ENCODE peak calls at places on chromosomes 3 and 15, in five cellular contexts. U is NB4, Z is ovary, C is body of pancreas, F is astrocyte of the spinal cord. E is an unnamed sample.

GRCh38 chr3:16848007-16848406 is 36.7 kb upstream of the PLCL2 start:
- DNase-seq in U (no peak), Z (no peak), C (no peak), F (no peak), E (no peak)

GRCh38 chr3:127786358-127787070 is 35.8 kb downstream of the MGLL start:
- DNase-seq in U (no peak), Z (peak; percentile 52), F (peak; percentile 56), C (peak; percentile 64), E (peak; percentile 13)

GRCh38 chr3:194307849-194308248 is 43.3 kb downstream of the CPN2 start:
- DNase-seq in C (no peak), U (no peak), F (no peak), Z (no peak), E (no peak)

GRCh38 chr15:49235446-49236207 is 65.6 kb downstream of the GALK2 start:
- DNase-seq in U (peak; percentile 88), F (peak; percentile 91), C (peak; percentile 57), Z (peak; percentile 77), E (peak; percentile 46)

GRCh38 chr3:189572249-189572648 is 58.9 kb upstream of the TP63 start:
- DNase-seq in Z (no peak), C (no peak), U (no peak), F (no peak), E (no peak)

GRCh38 chr3:18556503-18556902 is 131.4 kb upstream of the SATB1 start:
- DNase-seq in F (peak; percentile 47), C (peak; percentile 15), Z (no peak), U (peak; percentile 60), E (no peak)

GRCh38 chr3:104190681-104191080 is 1176.0 kb upstream of the ALCAM start:
- DNase-seq in F (peak; percentile 40), C (no peak), U (no peak), Z (no peak), E (no peak)

GRCh38 chr3:28982906-28983305 is 298.0 kb upstream of the RBMS3 start:
- DNase-seq in F (no peak), U (no peak), C (no peak), Z (no peak), E (no peak)

GRCh38 chr3:179272385-179272784 is 21.5 kb upstream of the KCNMB3 start:
- DNase-seq in C (no peak), Z (no peak), F (peak; percentile 19), U (no peak), E (no peak)

GRCh38 chr3:186938716-186939115 is 8.4 kb downstream of the ST6GAL1 start:
- DNase-seq in F (no peak), C (no peak), Z (no peak), U (no peak), E (no peak)

GRCh38 chr15:83208357-83208661 is 686 bp upstream of the HDGFL3 start:
- DNase-seq in U (no peak), Z (no peak), F (peak; percentile 30), C (no peak), E (no peak)

GRCh38 chr15:75145027-75145841 is 56.4 kb upstream of the C15orf39 start:
- DNase-seq in C (no peak), F (no peak), U (peak; percentile 66), Z (no peak), E (no peak)

GRCh38 chr3:172181936-172182708 is 142.7 kb downstream of the FNDC3B start:
- DNase-seq in Z (no peak), C (no peak), U (peak; percentile 70), F (peak; percentile 64), E (peak; percentile 49)

GRCh38 chr15:34055868-34056595 is 17.0 kb upstream of the AVEN start:
- DNase-seq in F (peak; percentile 75), C (no peak), Z (no peak), U (no peak), E (no peak)

GRCh38 chr15:99371180-99372103 is 120.2 kb downstream of the LRRC28 start:
- DNase-seq in U (peak; percentile 10), Z (no peak), C (no peak), F (no peak), E (no peak)

GRCh38 chr3:9986230-9986725 is 363 bp downstream of the EMC3 start:
- DNase-seq in U (no peak), C (peak; percentile 22), Z (no peak), F (no peak), E (no peak)

GRCh38 chr3:70989174-70989573 is 594.4 kb downstream of the FOXP1 start:
- DNase-seq in Z (no peak), C (no peak), F (peak; percentile 79), U (no peak), E (no peak)

GRCh38 chr15:37058316-37058985 is 41.9 kb downstream of the MEIS2 start:
- DNase-seq in Z (no peak), C (no peak), F (no peak), U (no peak), E (no peak)

GRCh38 chr3:127002195-127003174 is 19.6 kb downstream of the PLXNA1 start:
- DNase-seq in C (peak; percentile 76), F (peak; percentile 93), Z (peak; percentile 88), U (peak; percentile 43), E (no peak)

GRCh38 chr3:168990111-168990510 is 673.4 kb downstream of the MECOM start:
- DNase-seq in U (no peak), F (no peak), Z (no peak), C (no peak), E (no peak)

GRCh38 chr15:40906947-40907802 is 12.9 kb downstream of the VPS18 start:
- DNase-seq in Z (peak; percentile 54), C (peak; percentile 44), F (no peak), U (no peak), E (no peak)

GRCh38 chr3:155556531-155556930 is 188.3 kb downstream of the PLCH1 start:
- DNase-seq in Z (no peak), F (no peak), U (no peak), C (no peak), E (no peak)

GRCh38 chr15:60017538-60018199 is 13.6 kb downstream of the FOXB1 start:
- DNase-seq in Z (no peak), U (peak; percentile 85), C (no peak), F (no peak), E (no peak)

GRCh38 chr15:45429974-45430792 is 51.8 kb upstream of the GATM start:
- DNase-seq in F (peak; percentile 60), Z (peak; percentile 57), C (peak; percentile 75), U (peak; percentile 58), E (peak; percentile 85)

GRCh38 chr3:120420855-120421570 is 29.8 kb downstream of the FSTL1 start:
- DNase-seq in C (no peak), U (no peak), Z (no peak), F (peak; percentile 70), E (no peak)
- TF ChIP-seq CTCF in C (peak; percentile 18), U (no peak), Z (no peak), F (peak; percentile 7), E (no peak)

GRCh38 chr3:43526956-43527355 is 94.9 kb downstream of the ANO10 start:
- DNase-seq in U (no peak), C (no peak), Z (no peak), F (no peak), E (no peak)

GRCh38 chr3:43525376-43525775 is 96.4 kb downstream of the ANO10 start:
- DNase-seq in F (no peak), U (no peak), Z (no peak), C (no peak), E (no peak)

GRCh38 chr3:43522702-43523362 is 99.0 kb downstream of the ANO10 start:
- DNase-seq in C (no peak), U (no peak), Z (no peak), F (peak; percentile 11), E (no peak)

GRCh38 chr3:43525941-43526607 is 95.7 kb downstream of the ANO10 start:
- DNase-seq in Z (no peak), C (no peak), F (peak; percentile 20), U (no peak), E (no peak)

DNA sequence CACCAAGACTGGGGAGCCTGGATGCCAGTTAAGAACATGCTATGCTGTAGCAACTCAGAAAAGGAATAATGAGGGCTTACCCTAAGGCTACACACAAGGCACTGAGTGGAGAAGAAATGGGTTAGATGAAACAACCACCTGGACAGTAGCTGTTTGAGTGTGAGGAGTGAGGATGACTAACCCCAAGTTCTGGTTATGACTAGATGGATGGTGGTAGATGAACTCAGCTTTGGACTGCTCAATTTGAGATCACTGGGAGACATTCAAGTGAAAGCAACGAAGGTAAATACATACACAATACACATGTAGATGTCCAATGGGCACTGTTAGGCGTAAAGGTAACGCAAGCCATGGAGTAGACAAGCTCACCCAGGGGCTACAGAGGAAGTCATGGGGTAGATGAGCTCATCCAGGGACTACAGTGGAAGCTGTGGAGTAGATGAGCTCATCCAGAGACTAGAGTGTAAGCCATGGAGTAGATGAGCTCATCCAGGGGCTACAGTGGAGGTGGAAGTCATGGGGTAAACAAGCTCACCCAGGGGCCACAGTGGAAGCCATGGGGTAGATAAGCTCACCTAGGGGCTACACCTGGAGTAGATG is 98.3 kb downstream of the ANO10 start:
- DNase-seq in Z (no peak), F (no peak), C (no peak), U (no peak), E (no peak)
- TF ChIP-seq CTCF in Z (no peak), F (no peak), C (no peak), U (no peak), E (no peak)

GRCh38 chr3:45440562-45440961 is 52.2 kb downstream of the LARS2 start:
- DNase-seq in F (no peak), C (no peak), Z (no peak), U (no peak), E (no peak)

GRCh38 chr3:45437388-45437787 is 49.0 kb downstream of the LARS2 start:
- DNase-seq in U (peak; percentile 30), C (no peak), F (no peak), Z (no peak), E (no peak)

GRCh38 chr3:45435961-45436360 is 47.6 kb downstream of the LARS2 start:
- DNase-seq in U (no peak), F (no peak), Z (no peak), C (no peak), E (no peak)

GRCh38 chr3:45434996-45435395 is 46.6 kb downstream of the LARS2 start:
- DNase-seq in F (no peak), Z (no peak), C (no peak), U (no peak), E (no peak)
- TF ChIP-seq CTCF in F (no peak), Z (no peak), C (no peak), U (no peak), E (no peak)

GRCh38 chr15:79060175-79060574 is 30.4 kb downstream of the RASGRF1 start:
- DNase-seq in U (no peak), Z (no peak), F (no peak), C (no peak), E (no peak)

GRCh38 chr15:79054350-79054749 is 36.2 kb downstream of the RASGRF1 start:
- DNase-seq in C (no peak), F (no peak), U (no peak), Z (no peak), E (no peak)

GRCh38 chr15:79058260-79058850 is 32.2 kb downstream of the RASGRF1 start:
- DNase-seq in C (no peak), F (no peak), Z (no peak), U (no peak), E (no peak)

GRCh38 chr15:79057050-79057449 is 33.5 kb downstream of the RASGRF1 start:
- DNase-seq in F (no peak), C (no peak), Z (no peak), U (no peak), E (no peak)

DNA sequence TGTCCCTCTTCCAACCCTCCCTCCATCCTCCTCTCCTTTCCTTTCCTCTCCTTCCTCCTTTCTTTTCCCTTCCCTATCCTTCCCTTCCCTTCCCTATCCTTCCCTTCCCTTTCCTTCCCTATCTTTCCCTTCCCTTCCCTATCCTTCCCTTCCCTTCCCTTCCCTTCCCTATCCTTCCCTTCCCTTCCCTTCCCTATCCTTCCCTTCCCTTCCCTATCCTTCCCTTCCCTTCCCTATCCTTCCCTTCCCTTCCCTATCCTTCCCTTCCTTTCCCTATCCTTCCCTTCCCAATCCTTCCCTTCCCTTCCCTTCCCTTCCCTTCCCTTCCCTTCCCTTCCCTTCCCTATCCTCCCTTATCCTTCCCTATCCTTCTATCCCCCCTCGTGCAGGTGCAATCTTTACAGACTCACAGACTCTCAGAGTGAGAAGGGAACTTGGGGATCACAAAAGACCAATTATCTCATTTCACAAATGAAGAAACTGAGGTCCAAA is 31.5 kb downstream of the RASGRF1 start:
- DNase-seq in Z (no peak), U (no peak), C (no peak), F (no peak), E (no peak)
- TF ChIP-seq CTCF in Z (no peak), U (no peak), C (no peak), F (no peak), E (no peak)

E was measured in CD14-positive monocyte.